ENCODE peak calls at places on chromosomes 5 and 9, in four cellular contexts. One of them, this sample, is unnamed.

GRCh38 chr9:87256973-87257372 is 240.7 kb upstream of the DAPK1 start:
- DNase-seq in sigmoid colon: no peak
- DNase-seq in astrocyte: no peak
- DNase-seq in islet precursor cell: no peak
- DNase-seq in this sample: no peak

GRCh38 chr5:18095061-18095460 is 460.8 kb downstream of the TAF11L14 start:
- DNase-seq in sigmoid colon: no peak
- DNase-seq in astrocyte: no peak
- DNase-seq in islet precursor cell: no peak
- DNase-seq in this sample: no peak

GRCh38 chr5:149429839-149430721 is 51.0 kb upstream of the IL17B start:
- DNase-seq in sigmoid colon: peak
- DNase-seq in astrocyte: no peak
- DNase-seq in islet precursor cell: peak
- DNase-seq in this sample: no peak

GRCh38 chr5:74424162-74424868 is 216.2 kb downstream of the ENC1 start:
- DNase-seq in sigmoid colon: no peak
- DNase-seq in astrocyte: peak
- DNase-seq in islet precursor cell: no peak
- DNase-seq in this sample: no peak

GRCh38 chr5:150022681-150023080 is 22.1 kb downstream of the HMGXB3 start:
- DNase-seq in sigmoid colon: no peak
- DNase-seq in astrocyte: no peak
- DNase-seq in islet precursor cell: no peak
- DNase-seq in this sample: no peak

GRCh38 chr5:113050606-113051391 is 74.2 kb downstream of the DCP2 start:
- DNase-seq in sigmoid colon: no peak
- DNase-seq in astrocyte: peak
- DNase-seq in islet precursor cell: no peak
- DNase-seq in this sample: peak

GRCh38 chr5:91072891-91073290 is 310.2 kb downstream of the ARRDC3 start:
- DNase-seq in sigmoid colon: no peak
- DNase-seq in astrocyte: peak
- DNase-seq in islet precursor cell: no peak
- DNase-seq in this sample: no peak

GRCh38 chr9:13410566-13411031 is 131.1 kb upstream of the MPDZ start:
- DNase-seq in sigmoid colon: no peak
- DNase-seq in astrocyte: peak
- DNase-seq in islet precursor cell: no peak
- DNase-seq in this sample: peak

GRCh38 chr5:169097374-169097831 is 203.5 kb downstream of the SLIT3 start:
- DNase-seq in sigmoid colon: peak
- DNase-seq in astrocyte: peak
- DNase-seq in islet precursor cell: peak
- DNase-seq in this sample: peak

GRCh38 chr9:130432362-130432761 is 12.4 kb upstream of the ASS1 start:
- DNase-seq in sigmoid colon: no peak
- DNase-seq in astrocyte: no peak
- DNase-seq in islet precursor cell: no peak
- DNase-seq in this sample: no peak

GRCh38 chr5:38466444-38467189 is 89.8 kb downstream of the LIFR start:
- DNase-seq in sigmoid colon: peak
- DNase-seq in astrocyte: no peak
- DNase-seq in islet precursor cell: no peak
- DNase-seq in this sample: no peak

GRCh38 chr9:36154213-36154952 is 14.8 kb upstream of the CCIN start:
- DNase-seq in sigmoid colon: peak
- DNase-seq in astrocyte: peak
- DNase-seq in islet precursor cell: no peak
- DNase-seq in this sample: no peak

This sample was measured in SJSA1.